ENCODE peak calls at places on chromosome 14, in seven cellular contexts. R, H, W, O, B, Y and A are unnamed samples.

GRCh38 chr14:61130512-61131260 is 149.6 kb downstream of the SLC38A6 start:
- DNase-seq in R (no peak), H (no peak), W (no peak), O (no peak), B (no peak), Y (no peak), A (no peak)

GRCh38 chr14:59918824-59919581 is 941 bp upstream of the LRRC9 start:
- DNase-seq in R (peak), H (no peak), W (peak), O (peak), B (peak), Y (peak), A (no peak)

GRCh38 chr14:95814363-95815225 is 62.0 kb upstream of the TUNAR start:
- DNase-seq in R (no peak), H (no peak), W (no peak), O (no peak), B (no peak), Y (no peak), A (peak)

GRCh38 chr14:68685419-68686211 is 107.3 kb downstream of the ZFP36L1 start:
- DNase-seq in R (peak), H (no peak), W (peak), O (peak), B (peak), Y (no peak), A (no peak)

GRCh38 chr14:66490143-66491111 is 4.3 kb downstream of the CCDC196 start:
- DNase-seq in R (no peak), H (no peak), W (no peak), O (no peak), B (no peak), Y (no peak), A (no peak)

GRCh38 chr14:62209287-62209899 is 447.2 kb downstream of the SNAPC1 start:
- DNase-seq in R (peak), H (no peak), W (no peak), O (peak), B (no peak), Y (no peak), A (no peak)

GRCh38 chr14:34460841-34461240 is 1.2 kb downstream of the SPTSSA start:
- DNase-seq in R (peak), H (no peak), W (peak), O (peak), B (no peak), Y (peak), A (no peak)

GRCh38 chr14:32480337-32480736 is 151.2 kb downstream of the AKAP6 start:
- DNase-seq in R (peak), H (no peak), W (no peak), O (no peak), B (peak), Y (no peak), A (no peak)

GRCh38 chr14:29463727-29464370 is 463.8 kb downstream of the PRKD1 start:
- DNase-seq in R (no peak), H (no peak), W (peak), O (no peak), B (no peak), Y (no peak), A (no peak)

GRCh38 chr14:68633131-68633991 is 159.5 kb downstream of the ZFP36L1 start:
- DNase-seq in R (no peak), H (no peak), W (no peak), O (no peak), B (no peak), Y (no peak), A (peak)

GRCh38 chr14:100679707-100680438 is 46.8 kb upstream of the DLK1 start:
- DNase-seq in R (peak), H (no peak), W (no peak), O (peak), B (peak), Y (no peak), A (no peak)

GRCh38 chr14:94303111-94303510 is 10.0 kb upstream of the SERPINA10 start:
- DNase-seq in R (no peak), H (no peak), W (no peak), O (no peak), B (no peak), Y (no peak), A (no peak)

GRCh38 chr14:91910201-91910600 is 37.3 kb downstream of the FBLN5 start:
- DNase-seq in R (no peak), H (no peak), W (no peak), O (no peak), B (no peak), Y (no peak), A (no peak)
- H2AK5ac ChIP-seq in R (no peak), H (no peak), W (no peak), O (no peak), B (no peak), Y (no peak), A (no peak)

DNA sequence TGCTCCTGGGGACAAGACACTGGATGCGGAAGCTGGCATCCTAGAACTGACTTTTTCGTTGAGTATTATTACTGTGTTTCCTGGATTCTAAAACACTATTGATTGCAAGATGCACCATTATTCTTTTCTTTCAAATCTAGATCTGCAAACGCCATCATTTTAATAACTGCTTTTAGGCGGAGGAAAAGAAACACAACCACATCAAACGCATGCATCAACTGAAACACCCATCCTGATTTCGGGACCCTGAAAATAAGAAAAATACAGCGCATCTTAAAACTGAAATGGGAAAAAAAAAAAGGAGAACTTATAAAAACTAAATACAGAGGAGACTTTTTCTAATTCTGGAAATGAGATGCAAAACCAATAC is 103.7 kb upstream of the MAX start:
- DNase-seq in R (no peak), H (no peak), W (no peak), O (no peak), B (no peak), Y (no peak), A (no peak)
- H2AK5ac ChIP-seq in R (peak), H (no peak), W (no peak), O (no peak), B (no peak), Y (no peak), A (no peak)

DNA sequence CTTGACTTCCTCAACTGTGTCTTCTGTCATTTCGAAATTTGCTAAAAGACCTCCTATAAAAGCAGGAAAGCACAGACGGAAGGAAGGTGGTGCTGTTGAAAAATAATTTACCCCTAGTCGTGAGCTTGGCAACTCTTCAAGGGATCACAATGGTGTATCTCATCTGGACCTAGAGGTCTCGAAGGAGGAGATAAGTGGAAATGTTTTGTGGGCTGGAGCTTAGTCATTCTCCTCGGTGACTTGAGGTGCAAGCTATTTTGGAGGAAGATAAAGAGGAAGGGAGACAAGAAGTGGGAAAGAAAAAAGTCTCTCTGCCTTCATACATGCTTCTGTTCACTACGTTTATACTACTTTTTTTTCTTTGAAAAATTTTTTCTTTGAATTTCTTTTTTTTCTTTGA is 89.9 kb downstream of the FLRT2 start:
- DNase-seq in R (peak), H (no peak), W (peak), O (no peak), B (no peak), Y (no peak), A (no peak)
- H2AK5ac ChIP-seq in R (no peak), H (no peak), W (no peak), O (no peak), B (no peak), Y (no peak), A (no peak)

GRCh38 chr14:75147423-75148071 is 20.7 kb upstream of the NEK9 start:
- DNase-seq in R (peak), H (no peak), W (peak), O (peak), B (peak), Y (peak), A (peak)
- H2AK5ac ChIP-seq in R (no peak), H (peak), W (no peak), O (no peak), B (no peak), Y (no peak), A (no peak)

GRCh38 chr14:73245401-73246325 is 8.4 kb downstream of the PAPLN start:
- DNase-seq in R (no peak), H (no peak), W (no peak), O (peak), B (peak), Y (no peak), A (peak)
- H2AK5ac ChIP-seq in R (no peak), H (no peak), W (no peak), O (no peak), B (no peak), Y (no peak), A (no peak)

DNA sequence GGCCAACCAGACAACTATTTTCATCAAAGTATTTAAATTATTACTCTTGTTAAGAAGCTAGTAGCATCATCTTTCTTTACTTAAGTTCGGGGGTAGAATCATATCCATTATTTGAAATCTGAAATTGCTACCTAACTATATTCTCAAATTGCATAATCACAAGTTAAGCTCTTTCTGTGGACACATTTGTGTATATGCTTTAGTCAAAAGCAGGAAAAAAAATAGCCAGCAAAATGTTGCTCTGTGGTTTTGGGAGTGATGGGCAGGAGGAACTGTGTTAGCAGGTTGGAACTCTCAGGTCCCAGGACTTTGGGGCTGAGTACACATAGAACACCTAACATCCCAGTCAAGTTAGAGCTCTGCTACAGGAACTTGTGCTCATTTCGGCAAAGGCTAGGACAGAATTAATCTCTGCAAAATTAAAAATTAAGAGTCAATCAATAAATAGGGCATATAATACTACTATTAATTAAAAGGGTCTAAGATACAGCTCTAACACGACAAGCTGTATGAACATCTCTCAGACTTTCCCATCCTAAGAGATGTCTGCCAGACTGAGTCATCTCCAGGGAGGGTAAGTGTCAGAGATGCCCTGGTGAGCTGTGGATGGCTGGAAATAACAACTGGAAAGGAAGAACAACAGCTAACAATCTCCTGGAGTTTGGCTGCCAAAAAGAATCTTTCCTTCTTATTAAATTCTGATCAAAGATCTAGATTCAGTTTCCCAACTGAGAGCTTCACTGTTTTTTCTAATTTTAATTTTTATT is 203.5 kb upstream of the GZMB start:
- DNase-seq in R (peak), H (no peak), W (peak), O (peak), B (no peak), Y (no peak), A (no peak)
- H2AK5ac ChIP-seq in R (no peak), H (no peak), W (no peak), O (no peak), B (no peak), Y (no peak), A (no peak)

DNA sequence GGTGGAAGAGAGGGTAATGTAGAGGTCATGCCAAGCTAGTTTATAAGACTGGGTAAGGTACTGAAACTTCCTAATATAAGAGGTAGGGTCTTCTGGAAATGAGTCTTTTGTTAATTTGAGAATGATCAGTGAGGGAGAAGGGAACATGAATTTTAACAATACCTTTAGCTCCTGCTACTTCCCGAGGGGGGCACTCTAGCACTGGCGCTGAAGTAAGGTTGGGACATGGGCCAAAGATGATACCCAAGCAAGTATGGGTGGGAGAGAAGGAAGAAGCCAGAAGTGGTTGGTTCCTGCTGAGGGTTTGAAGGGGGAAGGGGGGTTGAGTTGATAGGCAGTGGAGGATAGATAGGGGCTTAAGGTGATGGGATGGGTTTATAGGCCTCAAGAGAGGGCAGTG is 32.3 kb upstream of the RNASE1 start:
- DNase-seq in R (no peak), H (no peak), W (no peak), O (no peak), B (no peak), Y (no peak), A (no peak)
- H2AK5ac ChIP-seq in R (no peak), H (no peak), W (no peak), O (no peak), B (no peak), Y (peak), A (no peak)

DNA sequence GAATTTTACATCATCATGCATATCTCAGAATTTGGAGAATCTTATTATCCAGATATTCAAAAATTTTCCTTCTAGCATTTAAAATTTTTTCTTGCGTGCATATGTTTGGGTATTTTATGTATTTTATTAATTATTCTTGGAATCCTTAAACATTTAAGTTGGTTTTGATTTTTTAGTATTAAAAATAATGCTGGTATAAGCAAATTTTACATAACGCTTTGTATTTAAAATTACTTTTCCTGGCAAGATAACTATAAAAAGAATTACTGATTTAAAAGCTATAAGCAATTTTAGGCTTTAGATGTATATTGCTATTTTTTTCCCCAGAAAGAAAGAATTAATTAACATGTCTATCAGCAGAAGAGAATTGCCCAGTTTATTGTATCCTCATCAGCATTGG is 224.6 kb upstream of the STXBP6 start:
- DNase-seq in R (no peak), H (no peak), W (no peak), O (no peak), B (no peak), Y (no peak), A (no peak)
- H2AK5ac ChIP-seq in R (no peak), H (no peak), W (no peak), O (no peak), B (no peak), Y (no peak), A (no peak)